ENCODE peak calls at places on chromosome 2, in four cellular contexts. One of them, this sample, is unnamed.

GRCh38 chr2:177721815-177722552 is 329.4 kb downstream of the AGPS start:
- DNase-seq in HepG2: no peak
- DNase-seq in GM12878: no peak
- DNase-seq in K562: no peak
- DNase-seq in this sample: no peak

GRCh38 chr2:186405847-186406246 is 80.2 kb upstream of the ZC3H15 start:
- DNase-seq in HepG2: no peak
- DNase-seq in GM12878: no peak
- DNase-seq in K562: no peak
- DNase-seq in this sample: no peak

GRCh38 chr2:64622443-64623231 is 31.1 kb downstream of the SERTAD2 start:
- DNase-seq in HepG2: no peak
- DNase-seq in GM12878: no peak
- DNase-seq in K562: no peak
- DNase-seq in this sample: no peak

GRCh38 chr2:109287413-109287812 is 158.4 kb downstream of the SH3RF3 start:
- DNase-seq in HepG2: no peak
- DNase-seq in GM12878: no peak
- DNase-seq in K562: no peak
- DNase-seq in this sample: no peak

GRCh38 chr2:4258563-4258962 is 555.2 kb downstream of the DCDC2C start:
- DNase-seq in HepG2: peak
- DNase-seq in GM12878: no peak
- DNase-seq in K562: no peak
- DNase-seq in this sample: no peak

GRCh38 chr2:128026422-128027277 is 1.2 kb downstream of the SAP130 start:
- DNase-seq in HepG2: no peak
- DNase-seq in GM12878: no peak
- DNase-seq in K562: no peak
- DNase-seq in this sample: no peak

GRCh38 chr2:54904836-54905235 is 145.4 kb downstream of the RTN4 start:
- DNase-seq in HepG2: peak
- DNase-seq in GM12878: no peak
- DNase-seq in K562: no peak
- DNase-seq in this sample: no peak

GRCh38 chr2:143451622-143452021 is 322.4 kb downstream of the ARHGAP15 start:
- DNase-seq in HepG2: no peak
- DNase-seq in GM12878: no peak
- DNase-seq in K562: no peak
- DNase-seq in this sample: no peak

GRCh38 chr2:62456721-62457539 is 49.1 kb downstream of the TMEM17 start:
- DNase-seq in HepG2: peak
- DNase-seq in GM12878: no peak
- DNase-seq in K562: peak
- DNase-seq in this sample: peak

GRCh38 chr2:191688934-191689695 is 11.2 kb downstream of the NABP1 start:
- DNase-seq in HepG2: peak
- DNase-seq in GM12878: no peak
- DNase-seq in K562: no peak
- DNase-seq in this sample: no peak

GRCh38 chr2:180324191-180324590 is 317.1 kb upstream of the CWC22 start:
- DNase-seq in HepG2: no peak
- DNase-seq in GM12878: no peak
- DNase-seq in K562: no peak
- DNase-seq in this sample: no peak

GRCh38 chr2:231058761-231059550 is 2.3 kb downstream of the PSMD1 start:
- DNase-seq in HepG2: no peak
- DNase-seq in GM12878: no peak
- DNase-seq in K562: no peak
- DNase-seq in this sample: no peak

GRCh38 chr2:164933751-164934189 is 21.6 kb downstream of the SLC38A11 start:
- DNase-seq in HepG2: peak
- DNase-seq in GM12878: no peak
- DNase-seq in K562: no peak
- DNase-seq in this sample: no peak

GRCh38 chr2:217611626-217612127 is 391.1 kb downstream of the TNS1 start:
- DNase-seq in HepG2: no peak
- DNase-seq in GM12878: no peak
- DNase-seq in K562: no peak
- DNase-seq in this sample: no peak

GRCh38 chr2:176151199-176152099 is at the start of gene HOXD4:
- DNase-seq in HepG2: no peak
- DNase-seq in GM12878: no peak
- DNase-seq in K562: peak
- DNase-seq in this sample: no peak

GRCh38 chr2:72031346-72032115 is 116.1 kb downstream of the CYP26B1 start:
- DNase-seq in HepG2: no peak
- DNase-seq in GM12878: no peak
- DNase-seq in K562: no peak
- DNase-seq in this sample: no peak

GRCh38 chr2:86087936-86088850 is 17.5 kb downstream of the POLR1A start:
- DNase-seq in HepG2: no peak
- DNase-seq in GM12878: no peak
- DNase-seq in K562: peak
- DNase-seq in this sample: no peak

GRCh38 chr2:110173523-110173922 is 31.3 kb downstream of the NPHP1 start:
- DNase-seq in HepG2: peak
- DNase-seq in GM12878: no peak
- DNase-seq in K562: no peak
- DNase-seq in this sample: peak

GRCh38 chr2:230124792-230125452 is 56.2 kb upstream of the SLC16A14 start:
- DNase-seq in HepG2: no peak
- DNase-seq in GM12878: no peak
- DNase-seq in K562: no peak
- DNase-seq in this sample: peak

GRCh38 chr2:240759454-240759853 is 60.6 kb downstream of the KIF1A start:
- DNase-seq in HepG2: no peak
- DNase-seq in GM12878: peak
- DNase-seq in K562: peak
- DNase-seq in this sample: peak

GRCh38 chr2:33477473-33478468 is 1.3 kb downstream of the RASGRP3 start:
- DNase-seq in HepG2: no peak
- DNase-seq in GM12878: no peak
- DNase-seq in K562: peak
- DNase-seq in this sample: peak

GRCh38 chr2:38074775-38075435 is 1.0 kb downstream of the CYP1B1 start:
- DNase-seq in HepG2: no peak
- DNase-seq in GM12878: no peak
- DNase-seq in K562: no peak
- DNase-seq in this sample: peak

GRCh38 chr2:100703744-100704143 is 116.2 kb upstream of the NPAS2 start:
- DNase-seq in HepG2: no peak
- DNase-seq in GM12878: no peak
- DNase-seq in K562: no peak
- DNase-seq in this sample: no peak

GRCh38 chr2:29079887-29080286 is 5.6 kb upstream of the PCARE start:
- DNase-seq in HepG2: no peak
- DNase-seq in GM12878: no peak
- DNase-seq in K562: no peak
- DNase-seq in this sample: no peak

GRCh38 chr2:223601932-223602676 is at the start of gene SCG2:
- DNase-seq in HepG2: peak
- DNase-seq in GM12878: no peak
- DNase-seq in K562: peak
- DNase-seq in this sample: peak

DNA sequence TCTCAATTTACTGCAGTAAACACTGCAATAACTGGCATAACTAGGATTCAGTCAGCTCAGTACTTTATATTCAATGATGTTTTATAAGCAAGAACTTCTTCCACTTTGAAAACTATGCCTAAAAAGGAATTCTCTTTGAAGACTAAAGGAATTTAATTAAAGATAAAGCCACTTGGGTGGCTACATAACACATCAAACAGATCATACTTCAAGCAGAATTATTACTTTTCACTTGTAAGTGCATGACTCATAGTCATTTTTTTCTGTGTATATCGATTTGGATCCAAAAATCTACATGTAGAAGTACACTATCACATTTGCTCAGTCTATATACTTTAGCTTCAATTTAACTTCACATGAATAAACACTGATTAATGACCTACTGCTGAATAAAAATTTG is 4.0 kb downstream of the KANSL1L start:
- DNase-seq in HepG2: no peak
- DNase-seq in GM12878: no peak
- DNase-seq in K562: no peak
- DNase-seq in this sample: no peak
- H3K4me3 ChIP-seq in HepG2: no peak
- H3K4me3 ChIP-seq in GM12878: no peak
- H3K4me3 ChIP-seq in K562: no peak
- H3K4me3 ChIP-seq in this sample: peak

DNA sequence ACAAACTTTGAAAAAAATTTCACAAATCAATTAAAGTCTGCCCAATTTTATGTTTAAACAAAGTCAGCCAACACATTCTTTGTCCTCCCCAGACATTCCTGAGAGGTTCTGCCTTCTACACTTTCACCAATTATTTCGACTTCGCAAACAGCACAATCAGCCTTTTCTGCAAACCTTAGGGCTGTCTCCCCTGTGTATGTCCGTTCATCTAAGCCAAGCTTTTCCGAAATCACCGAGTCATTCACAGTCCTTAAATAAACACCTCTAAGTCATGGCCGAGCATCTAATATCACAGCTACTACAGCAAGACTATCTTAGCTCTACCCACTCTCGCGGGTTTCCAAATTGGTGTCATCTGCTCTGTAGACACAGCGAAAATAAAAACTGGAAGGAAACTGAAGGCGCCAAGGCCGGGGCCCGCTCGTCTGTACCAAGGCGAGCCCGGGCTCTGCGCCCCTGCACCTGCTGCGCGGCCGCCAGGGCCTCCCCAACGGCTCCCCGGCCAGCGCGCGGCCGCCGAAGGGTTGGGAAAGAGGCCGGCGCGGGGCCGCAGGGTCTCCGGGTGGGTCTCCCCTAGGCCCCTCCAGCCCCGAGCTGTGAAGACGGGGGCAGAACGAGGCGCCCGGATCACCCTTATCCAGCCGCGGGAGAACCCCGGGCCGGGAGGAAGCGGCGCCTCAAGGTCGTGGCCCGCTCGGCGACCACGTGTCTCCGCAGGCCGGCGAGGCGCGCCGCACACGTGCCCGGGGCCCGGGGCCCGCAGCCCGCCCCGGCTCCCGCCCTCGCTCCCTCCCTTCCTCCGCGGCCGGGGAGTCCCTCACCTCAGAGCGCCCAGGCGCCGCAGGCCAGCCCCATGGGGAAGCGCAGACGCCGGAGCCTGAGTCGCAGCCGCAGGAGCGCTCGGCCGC is 573 bp downstream of the ODC1 start:
- DNase-seq in HepG2: peak
- DNase-seq in GM12878: peak
- DNase-seq in K562: peak
- DNase-seq in this sample: no peak
- TF ChIP-seq MYC in HepG2: peak
- TF ChIP-seq MYC in GM12878: peak
- TF ChIP-seq MYC in K562: peak
- TF ChIP-seq MYC in this sample: peak

GRCh38 chr2:94890234-94890633 is 19.0 kb downstream of the TEKT4 start:
- DNase-seq in HepG2: no peak
- DNase-seq in GM12878: no peak
- DNase-seq in K562: no peak
- DNase-seq in this sample: no peak
- H3K4me3 ChIP-seq in HepG2: no peak
- H3K4me3 ChIP-seq in GM12878: no peak
- H3K4me3 ChIP-seq in K562: no peak
- H3K4me3 ChIP-seq in this sample: no peak

GRCh38 chr2:11371099-11371937 is 26.9 kb upstream of the ROCK2 start:
- DNase-seq in HepG2: no peak
- DNase-seq in GM12878: no peak
- DNase-seq in K562: no peak
- DNase-seq in this sample: no peak
- TF ChIP-seq MYC in HepG2: no peak
- TF ChIP-seq MYC in GM12878: no peak
- TF ChIP-seq MYC in K562: no peak
- TF ChIP-seq MYC in this sample: no peak

DNA sequence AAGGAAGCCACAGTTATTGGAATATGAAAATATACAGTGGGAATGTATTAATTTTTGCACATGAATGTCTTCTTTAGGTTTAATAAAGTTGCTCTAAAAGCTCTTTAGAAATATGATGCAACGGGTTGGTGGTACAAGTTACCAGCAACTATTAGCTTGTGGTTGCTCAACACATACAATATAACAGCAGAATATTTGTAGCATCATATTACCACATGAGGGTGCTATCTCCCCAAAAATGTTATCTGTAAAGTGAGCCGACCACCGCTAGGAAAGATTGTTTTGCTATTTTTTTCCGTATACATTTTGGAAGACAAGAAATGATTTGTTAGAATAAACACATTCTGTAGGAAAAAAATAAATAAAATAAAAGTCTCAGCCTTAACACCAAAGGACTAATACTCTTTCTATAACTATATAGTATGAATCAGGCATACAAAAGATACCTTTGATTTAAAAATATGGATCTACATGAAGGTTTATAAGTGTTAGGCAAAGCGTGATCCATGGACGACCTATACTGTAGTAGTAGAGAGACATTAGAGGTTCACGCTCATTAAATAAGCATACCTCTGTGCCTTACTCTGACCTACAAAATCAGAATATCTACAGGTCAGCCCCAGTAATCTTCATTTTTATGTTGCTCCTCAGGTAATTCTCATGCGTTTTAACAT is 1110.7 kb upstream of the ACVR2A start:
- DNase-seq in HepG2: peak
- DNase-seq in GM12878: peak
- DNase-seq in K562: peak
- DNase-seq in this sample: peak
- H3K4me3 ChIP-seq in HepG2: no peak
- H3K4me3 ChIP-seq in GM12878: no peak
- H3K4me3 ChIP-seq in K562: no peak
- H3K4me3 ChIP-seq in this sample: no peak

DNA sequence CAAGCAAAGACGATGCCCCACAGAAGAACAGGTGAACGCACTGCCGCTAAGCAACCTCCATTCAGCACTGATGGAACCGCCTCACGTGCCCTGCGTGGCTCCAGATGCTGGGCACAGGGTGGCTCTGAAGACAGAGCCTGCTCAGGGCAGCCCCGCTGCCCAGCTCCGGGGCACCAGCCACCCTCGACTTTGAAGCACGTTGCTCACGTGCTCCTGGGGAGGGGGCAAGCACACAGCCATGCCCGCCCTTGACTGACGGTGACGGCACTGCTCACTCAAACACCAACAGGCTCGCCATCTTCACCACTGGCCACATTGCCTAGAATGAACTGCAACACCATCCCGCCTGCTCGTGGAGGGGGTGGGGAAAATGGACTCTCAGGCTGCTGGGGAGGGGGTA is 251.3 kb downstream of the HDAC4 start:
- DNase-seq in HepG2: no peak
- DNase-seq in GM12878: no peak
- DNase-seq in K562: no peak
- DNase-seq in this sample: no peak
- TF ChIP-seq MYC in HepG2: no peak
- TF ChIP-seq MYC in GM12878: no peak
- TF ChIP-seq MYC in K562: no peak
- TF ChIP-seq MYC in this sample: no peak

DNA sequence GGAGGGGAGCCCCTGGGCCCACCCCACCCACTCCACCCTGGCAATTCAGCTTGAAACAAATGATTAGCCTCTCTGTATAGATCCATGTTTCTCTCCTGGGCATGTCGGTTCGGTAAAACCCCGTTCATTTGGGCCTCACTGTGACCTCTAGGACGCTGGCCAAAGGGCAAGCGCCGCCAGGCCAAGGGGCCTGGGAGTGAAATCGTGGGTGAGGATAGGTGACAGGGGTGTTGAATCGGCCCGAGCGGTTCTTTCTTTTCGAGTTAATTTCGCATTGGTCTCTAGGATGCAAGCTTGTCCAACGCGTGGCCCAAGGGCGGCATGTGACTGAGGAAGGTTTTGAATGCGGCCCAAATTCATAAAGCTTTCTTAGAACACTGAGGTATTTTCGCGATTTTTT is 9.9 kb upstream of the ARID5A start:
- DNase-seq in HepG2: no peak
- DNase-seq in GM12878: no peak
- DNase-seq in K562: no peak
- DNase-seq in this sample: no peak
- H3K4me3 ChIP-seq in HepG2: no peak
- H3K4me3 ChIP-seq in GM12878: peak
- H3K4me3 ChIP-seq in K562: no peak
- H3K4me3 ChIP-seq in this sample: peak

This sample was measured in NB4.